ENCODE peak calls at places on chromosomes 4 and X, in five cellular contexts. V, U, D, E and Z are unnamed samples.

GRCh38 chr4:173121044-173121685 is 47.4 kb upstream of the GALNT7 start:
- DNase-seq in E (no peak), D (peak; percentile 15), U (peak; percentile 37), V (no peak), Z (no peak)

GRCh38 chr4:6308890-6309643 is 39.4 kb downstream of the WFS1 start:
- DNase-seq in E (no peak), V (no peak), D (no peak), U (no peak), Z (no peak)

GRCh38 chrX:16687514-16687913 is 25.0 kb downstream of the CTPS2 start:
- DNase-seq in E (no peak), U (no peak), V (no peak), D (no peak), Z (no peak)

GRCh38 chr4:84814100-84814750 is 152.3 kb downstream of the WDFY3 start:
- DNase-seq in U (peak; percentile 59), V (peak; percentile 14), E (no peak), D (no peak), Z (peak; percentile 7)

GRCh38 chr4:55879224-55879623 is 25.8 kb downstream of the EXOC1 start:
- DNase-seq in U (no peak), D (no peak), V (no peak), E (no peak), Z (no peak)

GRCh38 chrX:11480626-11481025 is 185.1 kb downstream of the ARHGAP6 start:
- DNase-seq in U (no peak), D (no peak), E (no peak), V (no peak), Z (peak; percentile 2)

GRCh38 chr4:7719354-7720174 is 220.1 kb downstream of the AFAP1 start:
- DNase-seq in V (peak; percentile 78), D (peak; percentile 76), U (peak; percentile 51), E (no peak), Z (peak; percentile 52)

GRCh38 chr4:148444296-148445070 is 2.3 kb upstream of the NR3C2 start:
- DNase-seq in U (peak; percentile 47), E (no peak), D (peak; percentile 7), V (no peak), Z (peak; percentile 26)

GRCh38 chrX:11724122-11725017 is 33.7 kb upstream of the MSL3 start:
- DNase-seq in V (peak; percentile 18), E (no peak), U (no peak), D (peak; percentile 25), Z (peak; percentile 39)

GRCh38 chr4:108685036-108685686 is 34.8 kb downstream of the OSTC start:
- DNase-seq in V (no peak), D (no peak), U (no peak), E (no peak), Z (no peak)

GRCh38 chrX:125651426-125651825 is 331.8 kb downstream of the TEX13C start:
- DNase-seq in D (no peak), V (no peak), U (no peak), E (no peak), Z (no peak)

GRCh38 chrX:20266810-20267598 is at the start of gene RPS6KA3:
- DNase-seq in V (peak; percentile 63), D (peak; percentile 89), E (peak; percentile 85), U (peak; percentile 90), Z (peak; percentile 94)
- TF ChIP-seq POLR2A in V (peak; percentile 29), D (peak; percentile 61), E (peak; percentile 77), U (peak; percentile 76), Z (peak; percentile 66)

GRCh38 chr4:177490769-177491168 is 48.5 kb upstream of the AGA start:
- DNase-seq in D (no peak), U (no peak), E (no peak), V (no peak), Z (no peak)

GRCh38 chr4:177494791-177495190 is 52.6 kb upstream of the AGA start:
- DNase-seq in V (no peak), E (no peak), D (no peak), U (no peak), Z (no peak)

GRCh38 chr4:177489847-177490246 is 47.6 kb upstream of the AGA start:
- DNase-seq in E (no peak), V (no peak), D (no peak), U (no peak), Z (no peak)

GRCh38 chr4:177487977-177488376 is 45.7 kb upstream of the AGA start:
- DNase-seq in D (no peak), U (no peak), V (no peak), E (no peak), Z (no peak)

DNA sequence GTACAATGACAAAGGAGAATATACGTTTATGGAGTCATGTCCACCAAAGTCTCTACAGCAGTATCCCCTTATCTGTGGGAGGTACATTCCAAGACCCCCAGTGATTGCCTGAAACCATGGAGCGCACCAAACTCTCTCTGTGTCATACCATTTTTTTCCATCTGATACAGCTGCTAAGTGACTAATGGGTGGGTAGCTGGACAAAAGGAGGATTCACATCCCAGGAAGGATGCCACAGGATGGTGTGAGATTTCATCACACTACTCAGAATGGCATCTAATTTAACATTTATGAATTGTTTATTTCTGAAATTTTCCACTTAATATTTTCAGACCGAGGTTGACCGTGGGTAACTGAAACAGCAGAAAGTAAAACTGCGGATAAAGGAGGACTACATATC is 49.8 kb upstream of the AGA start:
- DNase-seq in D (no peak), U (no peak), V (no peak), E (no peak), Z (no peak)
- TF ChIP-seq POLR2A in D (no peak), U (no peak), V (no peak), E (no peak), Z (no peak)

GRCh38 chrX:13082286-13083065 is 38.1 kb upstream of the FAM9C start:
- DNase-seq in U (no peak), V (no peak), E (no peak), D (no peak), Z (no peak)
- TF ChIP-seq POLR2A in U (no peak), V (no peak), E (no peak), D (no peak), Z (no peak)

GRCh38 chrX:102599084-102599949 is at the start of gene ARMCX5:
- DNase-seq in D (peak; percentile 70), V (peak; percentile 55), U (peak; percentile 81), E (peak; percentile 44), Z (peak; percentile 88)
- TF ChIP-seq POLR2A in D (peak; percentile 83), V (peak; percentile 80), U (peak; percentile 87), E (peak; percentile 59), Z (peak; percentile 79)

DNA sequence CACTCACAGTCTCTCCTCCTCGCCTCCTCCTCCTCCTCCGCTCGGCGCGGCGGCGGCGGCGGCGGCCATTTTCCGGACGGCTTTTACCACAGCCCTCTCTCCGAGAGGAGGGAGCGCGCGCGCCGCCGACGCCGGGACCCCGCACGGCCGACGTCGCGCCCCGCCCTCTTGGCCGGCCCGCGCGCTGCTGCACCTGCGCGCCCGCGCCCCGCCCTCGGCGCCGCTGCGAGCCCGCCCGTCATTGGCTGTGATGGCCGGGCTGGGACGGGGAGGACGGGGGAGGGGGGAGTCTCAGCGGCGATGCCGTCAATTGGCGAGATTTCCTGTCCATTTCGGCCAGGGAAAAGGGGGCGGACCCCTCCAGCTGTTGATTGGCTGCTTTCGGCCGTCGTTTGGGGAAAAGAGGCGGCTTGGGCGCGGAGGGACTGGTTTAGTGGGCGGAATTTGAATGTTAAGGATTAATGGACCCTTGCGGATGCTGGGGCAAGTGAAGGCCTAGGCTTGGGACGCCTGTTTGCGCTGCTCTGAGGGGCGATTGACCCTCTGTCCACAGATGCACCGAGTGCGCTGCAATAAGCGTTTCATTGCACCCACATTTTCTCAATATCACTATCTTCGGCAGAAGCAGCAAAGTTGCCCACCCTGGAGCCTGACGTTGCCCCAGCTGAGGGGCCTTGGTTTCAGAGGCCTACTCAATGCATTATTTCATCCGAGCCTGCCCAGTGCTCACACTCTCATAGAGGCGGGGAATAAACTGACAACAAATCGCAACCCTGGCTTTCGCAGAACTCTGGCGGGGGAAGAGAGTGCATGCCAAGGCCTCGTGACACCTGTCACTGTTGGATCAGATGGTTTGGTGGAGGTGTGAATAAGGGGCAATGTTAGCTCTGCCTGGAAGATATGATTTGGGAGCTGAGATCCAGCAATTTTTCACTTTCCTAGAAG is at the start of gene MECP2:
- DNase-seq in D (peak; percentile 91), U (peak; percentile 93), E (peak; percentile 84), V (peak; percentile 95), Z (peak; percentile 94)
- TF ChIP-seq POLR2A in D (no peak), U (peak; percentile 29), E (peak; percentile 53), V (peak; percentile 31), Z (no peak)

DNA sequence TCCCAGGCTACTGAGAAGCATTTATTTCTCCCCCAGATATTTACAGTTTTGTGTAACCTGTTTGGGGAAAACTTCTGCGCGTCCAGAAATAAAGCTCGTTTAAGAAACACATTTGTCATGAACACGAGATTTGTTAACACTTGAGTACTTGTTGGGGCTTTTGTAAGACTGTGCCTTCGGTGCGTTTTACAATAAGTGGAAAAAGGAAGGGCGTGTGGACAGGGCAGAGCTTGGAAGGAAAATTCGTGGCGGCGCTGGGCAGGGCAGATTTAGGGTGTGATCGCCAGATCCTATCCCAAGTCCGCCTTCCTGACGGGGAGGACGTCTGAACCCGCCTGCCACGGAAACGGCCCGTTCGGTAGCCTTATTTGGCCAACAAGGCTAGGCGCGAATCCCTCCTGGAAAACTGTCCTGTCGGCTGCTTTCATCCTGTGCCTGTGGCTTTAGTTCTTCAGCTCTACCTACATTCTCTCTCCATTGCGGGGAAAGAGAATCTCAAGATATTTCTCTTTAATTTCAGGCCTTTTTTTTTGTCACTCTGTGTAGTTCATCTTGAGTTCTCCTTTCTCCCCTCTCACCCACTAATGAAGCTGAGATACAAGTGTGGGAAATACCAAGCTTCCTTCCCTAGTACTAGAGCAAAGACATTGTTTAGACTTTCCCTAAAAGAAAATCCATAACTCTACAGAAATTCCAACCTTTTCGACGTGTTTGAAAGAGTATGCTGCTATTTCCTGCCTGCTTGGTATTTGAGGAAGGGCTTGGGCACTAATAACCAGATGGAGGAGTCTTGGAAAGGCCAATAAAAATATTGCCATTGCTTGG is 946 bp downstream of the PDLIM5 start:
- DNase-seq in V (peak; percentile 17), U (peak; percentile 83), D (peak; percentile 39), E (peak; percentile 76), Z (peak; percentile 68)
- TF ChIP-seq POLR2A in V (no peak), U (peak; percentile 51), D (no peak), E (peak; percentile 47), Z (peak; percentile 8)

GRCh38 chr4:129046055-129046959 is 47.0 kb downstream of the SCLT1 start:
- DNase-seq in V (no peak), E (no peak), U (no peak), D (no peak), Z (no peak)
- TF ChIP-seq POLR2A in V (no peak), E (no peak), U (no peak), D (no peak), Z (no peak)